ENCODE peak calls at places on chromosomes 2 and 18, in six cellular contexts. C, F, O, I, U and T are unnamed samples.

GRCh38 chr2:74199275-74199701 is 873 bp downstream of the MTHFD2 start:
- DNase-seq in C (no peak), F (no peak), O (no peak), I (no peak), U (no peak), T (no peak)

GRCh38 chr2:74887961-74888670 is 54.2 kb downstream of the HK2 start:
- DNase-seq in C (peak), F (peak), O (no peak), I (no peak), U (no peak), T (no peak)

GRCh38 chr2:61554604-61555003 is 16.4 kb upstream of the XPO1 start:
- DNase-seq in C (no peak), F (no peak), O (no peak), I (no peak), U (no peak), T (no peak)

GRCh38 chr2:52473526-52473925 is 1294.1 kb upstream of the CHAC2 start:
- DNase-seq in C (no peak), F (no peak), O (no peak), I (no peak), U (no peak), T (no peak)

GRCh38 chr2:135182190-135182589 is 130.1 kb downstream of the RAB3GAP1 start:
- DNase-seq in C (no peak), F (no peak), O (no peak), I (no peak), U (no peak), T (no peak)

GRCh38 chr2:46179037-46179621 is 118.1 kb upstream of the EPAS1 start:
- DNase-seq in C (peak), F (no peak), O (peak), I (peak), U (peak), T (no peak)

GRCh38 chr2:149611100-149611820 is 23.7 kb upstream of the MMADHC start:
- DNase-seq in C (no peak), F (peak), O (no peak), I (no peak), U (no peak), T (no peak)

GRCh38 chr2:53949457-53949856 is 21.3 kb downstream of the PSME4 start:
- DNase-seq in C (no peak), F (no peak), O (no peak), I (no peak), U (no peak), T (no peak)

GRCh38 chr18:74617486-74617885 is 19.8 kb downstream of the ZNF407 start:
- DNase-seq in C (no peak), F (no peak), O (no peak), I (no peak), U (no peak), T (no peak)

GRCh38 chr2:27795868-27796277 is 24.4 kb downstream of the MRPL33 start:
- DNase-seq in C (no peak), F (no peak), O (peak), I (no peak), U (no peak), T (no peak)